ENCODE peak calls at places on chromosomes 6 and 20, in four cellular contexts. P is cardiac muscle cell; J is CD8-positive, alpha-beta memory T cell; E is neuronal stem cell. W is an unnamed sample. For H3K9me3, the result is how much of the 10 kb centered on the place peaks cover.

GRCh38 chr6:170082531-170083187 is 208.2 kb downstream of the DLL1 start:
- DNase-seq in P (no peak), J (peak), E (no peak), W (no peak)

GRCh38 chr6:33716379-33716778 is 4.9 kb upstream of the UQCC2 start:
- DNase-seq in P (no peak), J (no peak), E (no peak), W (no peak)

GRCh38 chr20:18702736-18703135 is 110.8 kb upstream of the SCP2D1 start:
- DNase-seq in P (no peak), J (no peak), E (no peak), W (no peak)

GRCh38 chr6:20483902-20484497 is 50.3 kb upstream of the CDKAL1 start:
- DNase-seq in P (no peak), J (no peak), E (peak), W (no peak)

GRCh38 chr6:147577466-147577865 is 69.0 kb downstream of the SAMD5 start:
- DNase-seq in P (no peak), J (no peak), E (no peak), W (no peak)

GRCh38 chr6:28673800-28674671 is 148.4 kb downstream of the GPX5 start:
- DNase-seq in P (peak), J (no peak), E (peak), W (no peak)

GRCh38 chr20:991850-992249 is 10.3 kb downstream of the RSPO4 start:
- DNase-seq in P (no peak), J (no peak), E (no peak), W (no peak)

GRCh38 chr20:61350500-61351250 is 98.6 kb downstream of the CDH4 start:
- DNase-seq in P (no peak), J (no peak), E (no peak), W (no peak)

GRCh38 chr6:15247214-15247749 is 1.4 kb downstream of the JARID2 start:
- DNase-seq in P (no peak), J (no peak), E (no peak), W (no peak)

DNA sequence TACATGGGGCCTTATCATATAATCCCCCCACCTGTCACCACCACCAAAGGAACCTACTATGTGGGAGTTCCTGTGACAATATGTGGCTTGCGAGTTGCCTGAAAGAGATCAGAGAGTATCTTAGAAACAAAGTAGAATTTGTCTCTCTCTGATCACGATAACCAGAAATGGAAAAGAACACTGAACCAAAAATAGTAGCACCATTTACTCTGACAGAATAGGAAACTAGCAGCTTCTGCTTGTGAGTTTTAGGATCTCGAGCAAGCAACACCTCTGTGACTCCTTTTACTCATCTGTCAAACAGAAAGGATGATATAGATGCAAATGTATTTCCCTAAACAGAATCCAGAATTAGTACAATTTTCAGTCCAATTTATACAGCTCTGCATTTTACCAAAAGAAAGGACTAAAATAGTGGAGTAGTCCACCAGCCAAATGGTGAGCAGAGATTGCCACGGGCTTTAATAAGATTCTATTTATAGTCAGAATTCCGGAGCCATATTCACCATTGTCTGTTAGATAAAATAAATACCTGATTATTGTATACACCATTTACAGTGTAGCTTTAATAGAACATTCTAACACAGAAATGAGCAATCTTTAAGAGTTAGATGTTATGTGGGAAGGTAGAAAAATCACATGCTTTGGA is 19.9 kb upstream of the STMND1 start:
- DNase-seq in P (no peak), J (no peak), E (no peak), W (no peak)
- H3K27ac ChIP-seq in P (peak), J (no peak), E (no peak), W (no peak)

DNA sequence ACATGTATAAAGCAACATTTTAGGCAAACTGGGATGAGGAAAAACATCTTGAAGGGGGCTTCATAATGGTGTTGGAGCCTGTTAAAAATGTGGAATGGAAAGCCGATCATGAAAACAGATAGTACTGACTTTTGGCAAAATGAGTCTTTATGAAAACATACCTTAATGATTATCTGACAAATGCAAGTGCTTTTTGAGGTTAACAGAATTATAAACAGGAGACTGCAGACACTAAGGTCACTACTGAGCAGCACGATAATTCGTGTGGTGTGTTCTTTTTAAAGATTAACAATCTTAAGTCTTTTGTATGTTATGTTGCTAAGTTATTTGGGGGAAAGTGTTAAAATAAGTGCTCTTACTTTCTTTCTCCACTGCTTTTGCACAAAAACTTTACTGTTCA is 73.0 kb downstream of the CDYL start:
- DNase-seq in P (no peak), J (no peak), E (no peak), W (no peak)
- H3K9me3 ChIP-seq in P (under half), J (under half), E (under half), W (under half)

GRCh38 chr6:107313776-107314175 is 145.6 kb downstream of the PDSS2 start:
- DNase-seq in P (no peak), J (no peak), E (no peak), W (no peak)
- H3K4me3 ChIP-seq in P (no peak), J (no peak), E (no peak), W (no peak)

GRCh38 chr6:5054427-5054873 is 30.7 kb upstream of the PPP1R3G start:
- DNase-seq in P (no peak), J (no peak), E (no peak), W (no peak)

GRCh38 chr6:5051394-5051793 is 33.7 kb upstream of the PPP1R3G start:
- DNase-seq in P (no peak), J (no peak), E (no peak), W (no peak)

GRCh38 chr6:5053038-5053437 is 32.1 kb upstream of the PPP1R3G start:
- DNase-seq in P (no peak), J (no peak), E (no peak), W (no peak)

GRCh38 chr6:5055118-5055517 is 30.0 kb upstream of the PPP1R3G start:
- DNase-seq in P (no peak), J (no peak), E (no peak), W (no peak)

GRCh38 chr6:5053864-5054426 is 31.2 kb upstream of the PPP1R3G start:
- DNase-seq in P (no peak), J (no peak), E (no peak), W (no peak)
- H3K27ac ChIP-seq in P (no peak), J (no peak), E (no peak), W (no peak)

GRCh38 chr6:146153040-146153758 is 124.3 kb downstream of the GRM1 start:
- DNase-seq in P (no peak), J (no peak), E (no peak), W (no peak)
- H3K9me3 ChIP-seq in P (under half), J (under half), E (under half), W (under half)

DNA sequence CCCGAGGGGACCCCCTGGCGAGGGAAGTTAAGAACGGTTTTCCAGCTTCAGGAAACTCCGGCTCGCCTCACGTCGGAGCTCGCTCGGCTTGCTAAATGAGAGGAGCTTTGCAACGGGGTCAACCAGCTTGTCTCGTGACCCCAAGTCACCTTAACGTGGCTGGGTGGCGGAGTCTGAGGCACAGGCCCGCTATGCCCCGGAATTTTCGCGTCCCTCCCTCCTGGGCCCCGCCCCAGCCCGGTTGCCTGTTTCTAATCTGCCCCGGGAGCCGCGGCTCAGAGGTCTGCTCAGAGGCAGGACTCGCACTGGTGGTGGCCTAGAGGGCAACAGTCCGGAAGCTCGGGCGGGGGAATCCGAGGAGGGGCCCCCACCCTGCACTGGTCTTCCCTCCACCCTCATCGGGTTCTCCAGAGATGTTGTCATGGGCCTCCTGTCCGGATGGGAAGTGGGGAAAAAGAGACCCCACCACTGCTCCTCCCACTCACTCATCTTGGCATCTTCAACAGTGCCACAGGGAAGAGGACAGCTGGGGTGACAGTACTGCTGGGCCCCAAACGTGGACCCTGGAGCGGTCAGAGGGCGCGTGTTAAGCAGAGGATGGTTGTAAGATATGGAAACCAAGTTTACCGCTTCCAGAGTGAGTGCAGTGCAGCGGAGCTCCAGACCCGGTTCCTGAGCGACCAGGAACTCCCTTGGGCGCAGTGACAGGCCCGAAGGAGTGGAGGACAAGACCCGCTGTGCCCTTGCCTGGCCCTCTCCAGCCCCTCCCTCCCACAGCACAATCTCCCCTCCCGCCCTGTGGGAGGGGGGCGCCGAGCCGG is 3.4 kb downstream of the NR2E1 start:
- DNase-seq in P (no peak), J (no peak), E (peak), W (no peak)
- H3K4me3 ChIP-seq in P (no peak), J (peak), E (no peak), W (peak)

GRCh38 chr6:51513891-51514290 is 573.5 kb downstream of the PKHD1 start:
- DNase-seq in P (no peak), J (no peak), E (peak), W (no peak)
- H3K27ac ChIP-seq in P (no peak), J (no peak), E (no peak), W (peak)

DNA sequence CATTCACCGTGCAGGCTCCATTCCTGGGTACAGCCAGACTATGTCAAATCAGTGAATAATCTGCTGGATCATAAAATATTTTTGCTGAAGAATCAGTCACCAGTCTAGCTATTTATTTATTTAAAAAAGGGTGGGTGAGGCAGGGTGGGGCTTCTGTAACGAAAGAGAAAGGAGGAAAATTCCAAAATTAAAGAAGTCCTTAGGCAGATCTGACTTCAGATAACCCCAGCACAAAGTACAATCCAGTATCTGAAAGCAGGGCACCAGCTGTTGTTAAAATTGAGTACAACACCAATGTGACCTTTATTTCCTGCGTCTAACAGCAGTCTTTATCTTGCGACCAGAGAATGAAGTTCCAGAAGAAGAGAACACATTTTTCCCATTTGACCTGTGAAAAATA is 15.7 kb downstream of the FAM8A1 start:
- DNase-seq in P (no peak), J (no peak), E (no peak), W (no peak)
- H3K9me3 ChIP-seq in P (under half), J (under half), E (under half), W (under half)

DNA sequence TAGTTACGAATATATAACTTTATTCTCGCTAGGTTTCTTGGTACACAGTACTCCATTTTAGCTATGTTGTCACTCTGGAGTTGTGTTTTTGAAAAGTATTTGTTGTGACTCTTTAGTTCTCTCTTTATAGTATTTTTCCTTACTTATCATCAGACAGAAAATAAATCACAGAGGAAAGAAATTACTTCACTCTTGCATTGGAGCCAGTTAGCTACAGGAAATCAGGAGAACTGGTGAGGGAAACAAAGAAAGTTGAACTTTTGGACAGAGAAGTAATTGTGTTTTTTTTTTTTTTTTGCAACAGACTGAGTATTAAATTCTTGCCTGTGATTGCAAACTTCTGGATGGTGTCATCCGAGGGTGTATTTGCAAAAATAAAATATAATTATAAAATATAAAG is 34.0 kb downstream of the DSE start:
- DNase-seq in P (no peak), J (no peak), E (no peak), W (no peak)
- H3K4me3 ChIP-seq in P (no peak), J (no peak), E (no peak), W (no peak)

GRCh38 chr6:143677577-143677890 is 231 bp upstream of the PHACTR2 start:
- DNase-seq in P (no peak), J (no peak), E (no peak), W (no peak)
- H3K27ac ChIP-seq in P (peak), J (no peak), E (no peak), W (peak)